ENCODE peak calls at places on chromosomes 5 and 9, in nine cellular contexts. J is H1, M is HCT116, U is spleen, O is adrenal gland, W is heart left ventricle, G is prostate gland, L is ovary, F is A549. N is an unnamed sample.

GRCh38 chr9:120375316-120375715 is 204.7 kb downstream of the CDK5RAP2 start:
- DNase-seq in J (no peak), M (no peak), U (no peak), O (no peak), W (no peak), G (no peak), L (no peak), F (no peak), N (no peak)

GRCh38 chr9:85401998-85402397 is 339.8 kb downstream of the AGTPBP1 start:
- DNase-seq in J (no peak), M (no peak), U (no peak), O (no peak), W (no peak), G (peak), L (no peak), F (no peak), N (no peak)

GRCh38 chr5:93428868-93429267 is 152.2 kb downstream of the NR2F1-AS1 start:
- DNase-seq in J (no peak), M (no peak), U (no peak), O (no peak), W (no peak), G (no peak), L (no peak), F (peak), N (no peak)

GRCh38 chr5:90119531-90119940 is 290.0 kb downstream of the CETN3 start:
- DNase-seq in J (no peak), M (no peak), U (no peak), O (no peak), W (no peak), G (no peak), L (no peak), F (peak), N (no peak)

GRCh38 chr5:141864371-141865370 is 13.5 kb downstream of the PCDH1 start:
- DNase-seq in J (no peak), M (no peak), U (no peak), O (no peak), W (no peak), G (no peak), L (no peak), F (no peak), N (no peak)

GRCh38 chr5:141942185-141942857 is 15.7 kb downstream of the PCDH12 start:
- DNase-seq in J (no peak), M (no peak), U (no peak), O (no peak), W (peak), G (no peak), L (no peak), F (no peak), N (no peak)

GRCh38 chr5:135223404-135223803 is 175.6 kb downstream of the MACROH2A1 start:
- DNase-seq in J (no peak), M (no peak), U (no peak), O (no peak), W (no peak), G (no peak), L (no peak), F (no peak), N (peak)

GRCh38 chr9:18438300-18438925 is 35.5 kb upstream of the ADAMTSL1 start:
- DNase-seq in J (peak), M (no peak), U (no peak), O (no peak), W (peak), G (peak), L (peak), F (no peak), N (peak)

GRCh38 chr5:140632366-140633080 is 452 bp downstream of the CD14 start:
- DNase-seq in J (no peak), M (no peak), U (peak), O (peak), W (peak), G (peak), L (peak), F (no peak), N (peak)

GRCh38 chr5:141811287-141812155 is 66.7 kb downstream of the PCDH1 start:
- DNase-seq in J (peak), M (no peak), U (peak), O (peak), W (no peak), G (no peak), L (no peak), F (no peak), N (peak)

GRCh38 chr5:113562828-113563400 is 49.4 kb downstream of the YTHDC2 start:
- DNase-seq in J (no peak), M (no peak), U (no peak), O (no peak), W (no peak), G (no peak), L (no peak), F (no peak), N (no peak)

GRCh38 chr9:113187935-113188595 is 33.0 kb downstream of the FKBP15 start:
- DNase-seq in J (no peak), M (peak), U (peak), O (peak), W (peak), G (no peak), L (no peak), F (peak), N (peak)

GRCh38 chr9:82601272-82601835 is 461.6 kb downstream of the RASEF start:
- DNase-seq in J (no peak), M (no peak), U (no peak), O (no peak), W (no peak), G (no peak), L (no peak), F (no peak), N (no peak)

GRCh38 chr9:74642376-74642775 is 145.2 kb downstream of the RORB start:
- DNase-seq in J (no peak), M (no peak), U (no peak), O (no peak), W (no peak), G (no peak), L (no peak), F (no peak), N (no peak)

GRCh38 chr5:16418471-16418922 is 47.1 kb downstream of the ZNF622 start:
- DNase-seq in J (no peak), M (no peak), U (no peak), O (peak), W (peak), G (no peak), L (no peak), F (no peak), N (no peak)

GRCh38 chr5:135426102-135427082 is 20.8 kb downstream of the DCANP1 start:
- DNase-seq in J (no peak), M (peak), U (no peak), O (peak), W (no peak), G (no peak), L (no peak), F (peak), N (peak)

GRCh38 chr9:134283111-134283515 is 43.1 kb upstream of the RXRA start:
- DNase-seq in J (no peak), M (no peak), U (no peak), O (peak), W (peak), G (peak), L (peak), F (no peak), N (peak)

GRCh38 chr9:113912816-113913215 is 36.7 kb downstream of the ZNF618 start:
- DNase-seq in J (peak), M (no peak), U (no peak), O (peak), W (no peak), G (no peak), L (no peak), F (no peak), N (peak)

GRCh38 chr9:128818839-128819715 is 777 bp downstream of the ENDOG start:
- DNase-seq in J (peak), M (no peak), U (peak), O (peak), W (peak), G (peak), L (no peak), F (no peak), N (peak)

GRCh38 chr5:146510528-146510927 is 5.5 kb downstream of the GPR151 start:
- DNase-seq in J (no peak), M (no peak), U (no peak), O (no peak), W (no peak), G (no peak), L (no peak), F (no peak), N (no peak)

GRCh38 chr5:420632-421286 is 22.2 kb upstream of the EXOC3 start:
- DNase-seq in J (no peak), M (no peak), U (peak), O (no peak), W (no peak), G (no peak), L (no peak), F (no peak), N (peak)

GRCh38 chr5:7616897-7617296 is 221.0 kb downstream of the ADCY2 start:
- DNase-seq in J (no peak), M (no peak), U (no peak), O (no peak), W (no peak), G (no peak), L (no peak), F (no peak), N (no peak)

GRCh38 chr5:137699291-137700281 is 36.3 kb downstream of the KLHL3 start:
- DNase-seq in J (no peak), M (no peak), U (no peak), O (no peak), W (no peak), G (no peak), L (no peak), F (no peak), N (peak)

DNA sequence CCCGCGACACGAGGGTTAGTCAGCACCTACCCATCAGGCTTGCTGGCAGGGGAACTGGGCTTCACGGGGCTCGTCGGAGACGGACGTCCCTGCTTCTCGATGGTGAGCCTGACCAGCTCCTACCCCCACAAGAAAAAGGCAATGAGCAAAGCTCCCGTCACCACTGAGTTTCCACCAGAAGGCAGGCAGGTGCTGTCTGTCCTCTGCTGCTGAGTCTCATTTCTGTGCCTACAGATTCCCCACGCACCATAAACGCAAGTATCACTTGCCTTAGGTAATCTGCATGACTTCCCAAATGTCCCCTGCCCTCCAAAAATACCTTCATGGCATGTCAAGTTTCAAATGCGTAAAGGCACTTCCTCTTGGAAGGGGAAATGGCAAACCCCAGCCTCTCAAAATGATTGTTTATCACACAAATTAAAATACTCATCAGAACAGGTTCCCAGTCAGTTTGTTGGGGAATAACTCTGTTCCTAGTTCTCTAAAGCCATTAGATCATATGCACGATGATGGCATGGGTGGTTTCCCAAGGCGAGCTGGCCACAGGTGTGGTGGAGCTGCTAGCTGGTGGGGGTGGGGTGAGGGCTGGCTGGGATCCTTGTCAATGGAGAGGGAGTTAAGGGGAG is 85.0 kb downstream of the PRRT1B start:
- DNase-seq in J (no peak), M (no peak), U (no peak), O (no peak), W (no peak), G (no peak), L (no peak), F (no peak), N (no peak)
- TF ChIP-seq POLR2A in J (no peak), M (no peak), U (no peak), O (no peak), W (no peak), G (no peak), L (no peak), F (no peak), N (no peak)

DNA sequence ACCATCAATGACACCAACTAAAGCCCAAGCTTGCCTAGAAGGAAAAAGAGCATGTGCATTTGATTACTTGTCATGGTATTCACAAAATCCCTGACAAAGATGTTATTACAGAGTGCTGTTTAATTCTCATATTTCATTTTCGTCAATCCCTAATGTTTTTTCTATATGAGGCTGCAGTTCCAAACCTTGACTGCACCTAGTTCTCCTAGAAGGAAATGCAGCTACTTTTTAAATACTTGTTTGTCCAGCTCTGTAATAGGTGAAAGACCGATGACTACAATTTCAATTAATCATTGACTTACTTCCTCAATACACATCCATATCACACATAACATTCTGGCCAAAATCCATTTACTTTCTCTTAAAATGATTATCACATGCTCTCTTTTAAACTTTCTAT is 28.1 kb downstream of the CEMIP2 start:
- DNase-seq in J (no peak), M (no peak), U (no peak), O (no peak), W (no peak), G (no peak), L (no peak), F (peak), N (no peak)
- H3K27ac ChIP-seq in J (no peak), M (no peak), U (no peak), O (no peak), W (no peak), G (no peak), L (no peak), F (peak), N (no peak)

DNA sequence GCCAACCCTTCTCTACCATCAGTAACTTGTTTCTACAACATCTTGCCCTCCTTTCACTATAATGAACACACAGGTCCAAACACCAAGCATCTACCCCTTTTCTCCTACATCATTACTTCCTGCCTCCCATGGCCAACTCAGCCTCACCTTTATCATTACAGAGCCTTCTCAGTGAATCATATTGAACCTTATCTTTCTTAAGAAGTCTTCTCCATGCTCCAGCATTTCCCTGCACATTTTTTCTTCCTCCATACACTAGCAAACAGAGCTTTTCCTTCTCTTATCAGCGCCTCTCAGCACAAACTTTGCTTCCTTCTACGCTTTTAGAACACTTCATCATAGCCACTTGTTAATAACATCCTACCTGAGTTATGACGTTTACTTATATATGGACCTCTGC is 148.2 kb downstream of the ARL15 start:
- DNase-seq in J (no peak), M (no peak), U (no peak), O (no peak), W (no peak), G (no peak), L (no peak), F (no peak), N (no peak)
- TF ChIP-seq POLR2A in J (no peak), M (no peak), U (no peak), O (no peak), W (no peak), G (no peak), L (no peak), F (no peak), N (no peak)

GRCh38 chr9:37994639-37995347 is 74.2 kb downstream of the SHB start:
- DNase-seq in J (no peak), M (no peak), U (peak), O (peak), W (peak), G (peak), L (no peak), F (no peak), N (peak)
- H3K27ac ChIP-seq in J (no peak), M (no peak), U (peak), O (no peak), W (peak), G (peak), L (no peak), F (no peak), N (peak)

GRCh38 chr5:120464627-120465280 is 654 bp downstream of the PRR16 start:
- DNase-seq in J (no peak), M (no peak), U (peak), O (peak), W (peak), G (peak), L (peak), F (no peak), N (peak)
- TF ChIP-seq POLR2A in J (no peak), M (no peak), U (no peak), O (no peak), W (no peak), G (no peak), L (no peak), F (no peak), N (no peak)

DNA sequence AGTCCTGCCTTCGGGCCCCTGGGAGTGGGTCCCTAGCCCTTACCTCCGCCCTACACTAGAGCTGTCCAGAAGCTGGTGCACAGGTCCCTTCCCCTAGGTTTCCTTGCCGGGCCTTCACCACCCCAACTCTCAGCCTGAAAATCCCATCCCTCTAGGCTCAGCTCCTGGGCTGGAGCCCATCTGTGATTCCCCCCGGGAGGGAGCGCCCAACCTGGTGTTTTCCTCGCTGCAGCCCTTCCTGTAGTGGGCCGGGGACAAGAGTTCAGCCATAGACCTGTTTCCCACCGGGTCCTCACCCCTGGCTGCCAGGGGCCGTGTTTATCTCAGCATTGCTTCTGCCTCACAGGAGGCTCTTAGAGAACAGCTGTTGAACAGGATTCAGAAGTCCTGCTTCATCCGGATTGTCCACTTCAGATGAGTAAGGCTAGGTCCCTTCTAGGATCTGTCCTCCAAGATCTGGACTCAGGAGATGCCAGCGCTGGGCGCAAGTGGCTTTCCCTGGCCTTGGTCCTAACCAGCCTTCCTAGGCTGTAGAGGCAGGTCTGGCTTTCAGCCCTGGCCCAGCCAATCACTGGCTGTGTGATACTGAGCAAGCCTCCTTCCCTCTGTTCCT is 965 bp downstream of the GLIPR2 start:
- DNase-seq in J (no peak), M (no peak), U (no peak), O (peak), W (peak), G (no peak), L (no peak), F (no peak), N (no peak)
- H3K27ac ChIP-seq in J (no peak), M (no peak), U (peak), O (no peak), W (no peak), G (peak), L (no peak), F (peak), N (peak)

GRCh38 chr9:137301086-137301947 is 754 bp downstream of the NRARP start:
- DNase-seq in J (peak), M (peak), U (no peak), O (peak), W (peak), G (peak), L (peak), F (peak), N (no peak)

GRCh38 chr9:137298983-137299521 is 3.0 kb downstream of the NRARP start:
- DNase-seq in J (no peak), M (no peak), U (no peak), O (no peak), W (no peak), G (no peak), L (peak), F (no peak), N (no peak)

GRCh38 chr9:137302176-137303030 is at the start of gene NRARP:
- DNase-seq in J (peak), M (peak), U (peak), O (peak), W (peak), G (peak), L (peak), F (peak), N (peak)

GRCh38 chr9:137299938-137300337 is 2.1 kb downstream of the NRARP start:
- DNase-seq in J (peak), M (no peak), U (no peak), O (no peak), W (peak), G (no peak), L (no peak), F (no peak), N (no peak)

GRCh38 chr9:137300607-137301085 is 1.4 kb downstream of the NRARP start:
- DNase-seq in J (peak), M (no peak), U (no peak), O (no peak), W (peak), G (peak), L (peak), F (peak), N (no peak)
- TF ChIP-seq POLR2A in J (no peak), M (no peak), U (no peak), O (no peak), W (no peak), G (no peak), L (no peak), F (no peak), N (no peak)

N was measured in testis.